ENCODE peak calls at places on chromosomes 4 and X, in six cellular contexts. Z, H, U, L, A and K are unnamed samples.

GRCh38 chr4:76896731-76897521 is 1.0 kb downstream of the SOWAHB start:
- DNase-seq in L (no peak), H (peak), U (no peak), Z (no peak), A (no peak), K (peak)

GRCh38 chrX:136708348-136708747 is 60.4 kb downstream of the CD40LG start:
- DNase-seq in L (no peak), U (peak), H (no peak), A (no peak), Z (no peak), K (no peak)

GRCh38 chr4:26542996-26543395 is 40.9 kb upstream of the TBC1D19 start:
- DNase-seq in U (no peak), A (no peak), L (no peak), Z (no peak), H (no peak), K (no peak)

GRCh38 chr4:185115827-185116232 is 27.2 kb upstream of the SLC25A4 start:
- DNase-seq in Z (peak), H (peak), U (peak), A (peak), L (peak), K (peak)

GRCh38 chr4:6204871-6205583 is 4.7 kb upstream of the JAKMIP1 start:
- DNase-seq in Z (no peak), U (no peak), L (no peak), H (no peak), A (peak), K (no peak)

GRCh38 chr4:1195894-1196401 is 23.6 kb upstream of the SPON2 start:
- DNase-seq in H (no peak), A (no peak), L (no peak), U (no peak), Z (no peak), K (no peak)

GRCh38 chr4:144820115-144820514 is 174.2 kb downstream of the HHIP start:
- DNase-seq in H (no peak), L (peak), Z (no peak), A (no peak), U (peak), K (peak)

GRCh38 chrX:14872355-14872754 is 514 bp downstream of the FANCB start:
- DNase-seq in A (no peak), H (no peak), U (no peak), L (no peak), Z (no peak), K (no peak)

GRCh38 chr4:38582445-38582844 is 81.6 kb upstream of the KLF3 start:
- DNase-seq in L (no peak), Z (no peak), H (no peak), A (no peak), U (no peak), K (no peak)

GRCh38 chr4:144176476-144176875 is 36.0 kb upstream of the GYPA start:
- DNase-seq in H (no peak), A (no peak), U (peak), Z (no peak), L (no peak), K (no peak)